ENCODE peak calls at places on chromosomes 2 and 18, in eight cellular contexts. One of them, this sample, is unnamed.

GRCh38 chr2:232350804-232351685 is 27.5 kb upstream of the ALPP start:
- DNase-seq in breast epithelium: peak
- DNase-seq in hepatocyte: no peak
- DNase-seq in left ventricle myocardium inferior: no peak
- DNase-seq in neural progenitor cell: no peak
- DNase-seq in left lung: peak
- DNase-seq in epithelial cell of esophagus: peak
- DNase-seq in body of pancreas: peak
- DNase-seq in this sample: no peak

GRCh38 chr2:181790716-181791649 is 100.5 kb upstream of the ITPRID2 start:
- DNase-seq in breast epithelium: no peak
- DNase-seq in hepatocyte: peak
- DNase-seq in left ventricle myocardium inferior: no peak
- DNase-seq in neural progenitor cell: no peak
- DNase-seq in left lung: no peak
- DNase-seq in epithelial cell of esophagus: peak
- DNase-seq in body of pancreas: no peak
- DNase-seq in this sample: no peak

GRCh38 chr2:63613391-63613901 is 24.7 kb downstream of the MDH1 start:
- DNase-seq in breast epithelium: no peak
- DNase-seq in hepatocyte: no peak
- DNase-seq in left ventricle myocardium inferior: no peak
- DNase-seq in neural progenitor cell: peak
- DNase-seq in left lung: no peak
- DNase-seq in epithelial cell of esophagus: peak
- DNase-seq in body of pancreas: no peak
- DNase-seq in this sample: no peak

GRCh38 chr2:142874293-142874814 is 3.1 kb upstream of the KYNU start:
- DNase-seq in breast epithelium: peak
- DNase-seq in hepatocyte: peak
- DNase-seq in left ventricle myocardium inferior: no peak
- DNase-seq in neural progenitor cell: no peak
- DNase-seq in left lung: no peak
- DNase-seq in epithelial cell of esophagus: peak
- DNase-seq in body of pancreas: peak
- DNase-seq in this sample: no peak

GRCh38 chr18:44047585-44047984 is 633.1 kb upstream of the SETBP1 start:
- DNase-seq in breast epithelium: no peak
- DNase-seq in hepatocyte: no peak
- DNase-seq in left ventricle myocardium inferior: no peak
- DNase-seq in neural progenitor cell: no peak
- DNase-seq in left lung: no peak
- DNase-seq in epithelial cell of esophagus: peak
- DNase-seq in body of pancreas: no peak
- DNase-seq in this sample: no peak

GRCh38 chr2:172012688-172013358 is 13.1 kb downstream of the METAP1D start:
- DNase-seq in breast epithelium: no peak
- DNase-seq in hepatocyte: no peak
- DNase-seq in left ventricle myocardium inferior: no peak
- DNase-seq in neural progenitor cell: peak
- DNase-seq in left lung: no peak
- DNase-seq in epithelial cell of esophagus: no peak
- DNase-seq in body of pancreas: peak
- DNase-seq in this sample: no peak

GRCh38 chr2:163155279-163155883 is 316.8 kb upstream of the KCNH7 start:
- DNase-seq in breast epithelium: no peak
- DNase-seq in hepatocyte: peak
- DNase-seq in left ventricle myocardium inferior: no peak
- DNase-seq in neural progenitor cell: peak
- DNase-seq in left lung: no peak
- DNase-seq in epithelial cell of esophagus: peak
- DNase-seq in body of pancreas: no peak
- DNase-seq in this sample: no peak

GRCh38 chr18:500230-500555 is 308 bp downstream of the COLEC12 start:
- DNase-seq in breast epithelium: no peak
- DNase-seq in hepatocyte: peak
- DNase-seq in left ventricle myocardium inferior: no peak
- DNase-seq in neural progenitor cell: peak
- DNase-seq in left lung: no peak
- DNase-seq in epithelial cell of esophagus: no peak
- DNase-seq in body of pancreas: no peak
- DNase-seq in this sample: no peak

GRCh38 chr2:183243760-183244159 is 119.5 kb downstream of the NUP35 start:
- DNase-seq in breast epithelium: no peak
- DNase-seq in hepatocyte: no peak
- DNase-seq in left ventricle myocardium inferior: no peak
- DNase-seq in neural progenitor cell: no peak
- DNase-seq in left lung: no peak
- DNase-seq in epithelial cell of esophagus: peak
- DNase-seq in body of pancreas: no peak
- DNase-seq in this sample: no peak

GRCh38 chr2:174605687-174606086 is 8.1 kb upstream of the WIPF1 start:
- DNase-seq in breast epithelium: no peak
- DNase-seq in hepatocyte: no peak
- DNase-seq in left ventricle myocardium inferior: no peak
- DNase-seq in neural progenitor cell: no peak
- DNase-seq in left lung: no peak
- DNase-seq in epithelial cell of esophagus: peak
- DNase-seq in body of pancreas: no peak
- DNase-seq in this sample: no peak
- TF ChIP-seq CTCF in breast epithelium: no peak
- TF ChIP-seq CTCF in hepatocyte: peak
- TF ChIP-seq CTCF in left ventricle myocardium inferior: peak
- TF ChIP-seq CTCF in neural progenitor cell: peak
- TF ChIP-seq CTCF in left lung: no peak
- TF ChIP-seq CTCF in epithelial cell of esophagus: peak
- TF ChIP-seq CTCF in body of pancreas: peak
- TF ChIP-seq CTCF in this sample: no peak

GRCh38 chr2:121838561-121838960 is 83.1 kb downstream of the TSN start:
- DNase-seq in breast epithelium: no peak
- DNase-seq in hepatocyte: no peak
- DNase-seq in left ventricle myocardium inferior: no peak
- DNase-seq in neural progenitor cell: no peak
- DNase-seq in left lung: no peak
- DNase-seq in epithelial cell of esophagus: no peak
- DNase-seq in body of pancreas: no peak
- DNase-seq in this sample: no peak

GRCh38 chr2:121837596-121837995 is 82.1 kb downstream of the TSN start:
- DNase-seq in breast epithelium: no peak
- DNase-seq in hepatocyte: no peak
- DNase-seq in left ventricle myocardium inferior: peak
- DNase-seq in neural progenitor cell: no peak
- DNase-seq in left lung: no peak
- DNase-seq in epithelial cell of esophagus: no peak
- DNase-seq in body of pancreas: no peak
- DNase-seq in this sample: no peak

DNA sequence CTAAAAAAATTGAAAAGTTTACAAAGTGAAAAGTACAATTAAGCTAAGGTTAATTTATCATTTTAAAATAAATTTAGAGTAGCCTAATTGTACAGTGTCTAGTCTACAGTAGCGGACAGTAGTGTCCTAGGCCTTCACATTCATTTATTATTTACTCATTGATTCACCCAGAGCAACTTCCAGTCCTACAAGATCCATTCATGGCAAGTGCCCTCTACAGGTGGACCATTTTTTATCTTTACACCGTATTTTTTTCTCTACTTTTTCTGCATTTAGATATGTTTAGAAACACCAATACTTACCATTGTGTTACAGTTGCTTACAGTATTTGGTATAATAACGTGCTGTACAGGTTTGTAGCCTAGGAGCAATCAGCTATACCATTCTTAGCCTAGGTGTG is 84.1 kb downstream of the TSN start:
- DNase-seq in breast epithelium: no peak
- DNase-seq in hepatocyte: no peak
- DNase-seq in left ventricle myocardium inferior: no peak
- DNase-seq in neural progenitor cell: no peak
- DNase-seq in left lung: no peak
- DNase-seq in epithelial cell of esophagus: no peak
- DNase-seq in body of pancreas: no peak
- DNase-seq in this sample: no peak
- TF ChIP-seq CTCF in breast epithelium: no peak
- TF ChIP-seq CTCF in hepatocyte: no peak
- TF ChIP-seq CTCF in left ventricle myocardium inferior: no peak
- TF ChIP-seq CTCF in neural progenitor cell: peak
- TF ChIP-seq CTCF in left lung: no peak
- TF ChIP-seq CTCF in epithelial cell of esophagus: no peak
- TF ChIP-seq CTCF in body of pancreas: no peak
- TF ChIP-seq CTCF in this sample: no peak

GRCh38 chr2:96536445-96537065 is at the start of gene ARID5A:
- DNase-seq in breast epithelium: peak
- DNase-seq in hepatocyte: peak
- DNase-seq in left ventricle myocardium inferior: peak
- DNase-seq in neural progenitor cell: peak
- DNase-seq in left lung: peak
- DNase-seq in epithelial cell of esophagus: peak
- DNase-seq in body of pancreas: peak
- DNase-seq in this sample: peak
- TF ChIP-seq CTCF in breast epithelium: peak
- TF ChIP-seq CTCF in hepatocyte: no peak
- TF ChIP-seq CTCF in left ventricle myocardium inferior: peak
- TF ChIP-seq CTCF in neural progenitor cell: peak
- TF ChIP-seq CTCF in left lung: peak
- TF ChIP-seq CTCF in epithelial cell of esophagus: no peak
- TF ChIP-seq CTCF in body of pancreas: peak
- TF ChIP-seq CTCF in this sample: no peak

DNA sequence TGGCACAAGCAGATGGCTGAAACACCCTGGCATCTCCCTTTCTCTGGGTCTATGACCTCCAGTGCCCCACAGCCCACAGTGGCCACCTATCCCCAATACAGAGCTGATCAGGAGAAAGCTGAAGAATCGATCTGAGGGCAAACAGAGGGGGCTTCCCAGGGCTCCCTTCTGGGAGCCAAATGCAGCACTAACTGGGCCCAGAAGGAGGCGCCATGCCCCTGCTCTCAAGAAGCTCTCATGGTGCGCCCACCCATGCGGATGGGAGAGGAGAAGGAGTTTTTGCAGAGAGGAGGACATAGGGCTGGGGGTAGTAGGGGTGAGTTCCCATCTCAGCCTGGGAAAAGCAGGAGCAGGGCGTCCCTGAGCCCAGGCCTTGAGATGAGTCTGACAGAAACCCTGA is 787.3 kb upstream of the RAB6C start:
- DNase-seq in breast epithelium: no peak
- DNase-seq in hepatocyte: no peak
- DNase-seq in left ventricle myocardium inferior: no peak
- DNase-seq in neural progenitor cell: no peak
- DNase-seq in left lung: no peak
- DNase-seq in epithelial cell of esophagus: no peak
- DNase-seq in body of pancreas: no peak
- DNase-seq in this sample: no peak
- TF ChIP-seq CTCF in breast epithelium: no peak
- TF ChIP-seq CTCF in hepatocyte: no peak
- TF ChIP-seq CTCF in left ventricle myocardium inferior: no peak
- TF ChIP-seq CTCF in neural progenitor cell: peak
- TF ChIP-seq CTCF in left lung: no peak
- TF ChIP-seq CTCF in epithelial cell of esophagus: no peak
- TF ChIP-seq CTCF in body of pancreas: no peak
- TF ChIP-seq CTCF in this sample: no peak

GRCh38 chr18:27778441-27778840 is 398.5 kb downstream of the CDH2 start:
- DNase-seq in breast epithelium: no peak
- DNase-seq in hepatocyte: peak
- DNase-seq in left ventricle myocardium inferior: no peak
- DNase-seq in neural progenitor cell: peak
- DNase-seq in left lung: no peak
- DNase-seq in epithelial cell of esophagus: peak
- DNase-seq in body of pancreas: no peak
- DNase-seq in this sample: no peak
- TF ChIP-seq CTCF in breast epithelium: no peak
- TF ChIP-seq CTCF in hepatocyte: peak
- TF ChIP-seq CTCF in left ventricle myocardium inferior: peak
- TF ChIP-seq CTCF in neural progenitor cell: peak
- TF ChIP-seq CTCF in left lung: no peak
- TF ChIP-seq CTCF in epithelial cell of esophagus: peak
- TF ChIP-seq CTCF in body of pancreas: no peak
- TF ChIP-seq CTCF in this sample: no peak

DNA sequence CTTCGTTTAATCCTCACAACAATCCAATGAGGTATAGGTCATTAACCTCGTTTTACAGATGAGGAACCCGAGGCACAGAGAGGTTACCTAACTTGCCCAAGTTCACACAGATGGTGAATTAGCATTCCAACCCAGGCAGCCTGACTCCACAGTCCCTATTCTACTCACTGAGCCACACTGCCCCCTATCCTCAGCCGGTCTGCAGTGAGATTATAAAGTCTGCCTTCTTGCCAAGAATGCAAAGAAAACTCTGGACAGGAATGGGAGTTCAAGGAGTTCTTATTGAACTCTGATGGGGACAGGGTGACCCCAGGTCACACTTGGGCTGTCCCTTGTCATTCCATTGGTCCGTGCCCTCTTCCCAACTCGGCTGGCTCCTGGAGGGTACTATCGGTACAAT is 118.1 kb upstream of the MSH6 start:
- DNase-seq in breast epithelium: no peak
- DNase-seq in hepatocyte: no peak
- DNase-seq in left ventricle myocardium inferior: no peak
- DNase-seq in neural progenitor cell: no peak
- DNase-seq in left lung: no peak
- DNase-seq in epithelial cell of esophagus: peak
- DNase-seq in body of pancreas: peak
- DNase-seq in this sample: no peak
- TF ChIP-seq CTCF in breast epithelium: no peak
- TF ChIP-seq CTCF in hepatocyte: no peak
- TF ChIP-seq CTCF in left ventricle myocardium inferior: no peak
- TF ChIP-seq CTCF in neural progenitor cell: no peak
- TF ChIP-seq CTCF in left lung: no peak
- TF ChIP-seq CTCF in epithelial cell of esophagus: peak
- TF ChIP-seq CTCF in body of pancreas: peak
- TF ChIP-seq CTCF in this sample: no peak